ENCODE peak calls at places on chromosome 16, in seven cellular contexts. I is K562, M is testis, G is A549, R is brain microvascular endothelial cell, C is colonic mucosa, K is pancreas. B is an unnamed sample.

GRCh38 chr16:85753976-85754375 is 3.1 kb upstream of the C16orf74 start:
- DNase-seq in I (no peak), C (no peak), K (peak; percentile 76), M (no peak), R (no peak), G (no peak), B (no peak)

GRCh38 chr16:85712841-85713240 is 24.1 kb upstream of the GINS2 start:
- DNase-seq in K (no peak), C (no peak), M (no peak), R (no peak), I (no peak), G (no peak), B (no peak)

GRCh38 chr16:23587726-23588125 is 8.4 kb downstream of the NDUFAB1 start:
- DNase-seq in C (no peak), I (no peak), G (no peak), K (no peak), R (peak; percentile 87), M (no peak), B (no peak)

GRCh38 chr16:85593503-85594195 is 19.5 kb upstream of the GSE1 start:
- DNase-seq in G (no peak), I (no peak), R (no peak), M (no peak), C (no peak), K (no peak), B (no peak)

GRCh38 chr16:53886482-53887378 is 182.8 kb downstream of the FTO start:
- DNase-seq in K (no peak), C (no peak), I (no peak), M (no peak), R (no peak), G (no peak), B (no peak)

GRCh38 chr16:86199182-86199581 is 300.2 kb downstream of the IRF8 start:
- DNase-seq in R (no peak), G (no peak), C (no peak), M (no peak), I (no peak), K (no peak), B (no peak)

GRCh38 chr16:3035289-3035971 is 1.3 kb downstream of the BICDL2 start:
- DNase-seq in K (peak; percentile 90), C (no peak), I (no peak), G (no peak), R (no peak), M (no peak), B (no peak)

GRCh38 chr16:49085689-49086088 is 195.9 kb downstream of the CBLN1 start:
- DNase-seq in G (no peak), R (no peak), K (no peak), C (no peak), I (no peak), M (no peak), B (no peak)

GRCh38 chr16:24036614-24037013 is 200.8 kb downstream of the PRKCB start:
- DNase-seq in C (peak; percentile 48), K (peak; percentile 4), I (peak; percentile 57), G (peak; percentile 48), M (peak; percentile 71), R (peak; percentile 38), B (no peak)

GRCh38 chr16:30011505-30012480 is 966 bp upstream of the DOC2A start:
- DNase-seq in K (no peak), C (no peak), R (no peak), M (no peak), I (no peak), G (no peak), B (no peak)
- H3K4me3 ChIP-seq in K (no peak overlapping the region), C (peak overlapping the region; percentile 41), R (no peak overlapping the region), M (no peak overlapping the region), I (peak overlapping the region; percentile 27), G (peak overlapping the region; percentile 62), B (peak overlapping the region; percentile 70)

GRCh38 chr16:87316923-87317765 is at the start of gene C16orf95:
- DNase-seq in R (peak; percentile 93), G (peak; percentile 95), C (peak; percentile 98), I (peak; percentile 100), K (peak; percentile 95), M (peak; percentile 98), B (peak; percentile 98)
- TF ChIP-seq CTCF in R (peak; percentile 72), G (peak; percentile 52), C (peak; percentile 69), I (peak; percentile 81), K (peak; percentile 32), M (peak; percentile 59), B (peak; percentile 54)

DNA sequence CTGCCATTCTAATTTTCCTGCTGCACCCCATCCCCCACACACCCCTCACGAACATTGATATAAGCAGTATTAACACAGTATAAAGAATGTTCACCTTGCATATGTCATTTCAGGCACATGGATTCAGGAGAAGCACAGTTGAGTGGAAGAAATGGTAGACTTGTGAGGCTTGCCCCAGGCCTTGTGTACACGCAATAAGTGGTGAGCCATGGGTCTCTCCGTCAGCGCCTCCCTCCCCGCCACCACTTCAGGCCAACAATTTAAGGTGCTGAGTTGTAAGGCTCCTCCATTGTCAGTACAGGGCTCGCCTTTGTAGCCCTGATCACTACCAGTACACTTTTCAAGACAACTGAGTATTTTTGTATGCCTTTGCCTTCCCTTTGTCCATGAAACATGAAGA is 12.2 kb upstream of the CLEC18C start:
- DNase-seq in I (peak; percentile 11), G (no peak), K (no peak), M (peak; percentile 16), C (no peak), R (no peak), B (peak; percentile 35)
- H3K27ac ChIP-seq in I (no peak overlapping the region), G (no peak overlapping the region), K (no peak overlapping the region), M (no peak overlapping the region), C (no peak overlapping the region), R (no peak overlapping the region), B (no peak overlapping the region)

DNA sequence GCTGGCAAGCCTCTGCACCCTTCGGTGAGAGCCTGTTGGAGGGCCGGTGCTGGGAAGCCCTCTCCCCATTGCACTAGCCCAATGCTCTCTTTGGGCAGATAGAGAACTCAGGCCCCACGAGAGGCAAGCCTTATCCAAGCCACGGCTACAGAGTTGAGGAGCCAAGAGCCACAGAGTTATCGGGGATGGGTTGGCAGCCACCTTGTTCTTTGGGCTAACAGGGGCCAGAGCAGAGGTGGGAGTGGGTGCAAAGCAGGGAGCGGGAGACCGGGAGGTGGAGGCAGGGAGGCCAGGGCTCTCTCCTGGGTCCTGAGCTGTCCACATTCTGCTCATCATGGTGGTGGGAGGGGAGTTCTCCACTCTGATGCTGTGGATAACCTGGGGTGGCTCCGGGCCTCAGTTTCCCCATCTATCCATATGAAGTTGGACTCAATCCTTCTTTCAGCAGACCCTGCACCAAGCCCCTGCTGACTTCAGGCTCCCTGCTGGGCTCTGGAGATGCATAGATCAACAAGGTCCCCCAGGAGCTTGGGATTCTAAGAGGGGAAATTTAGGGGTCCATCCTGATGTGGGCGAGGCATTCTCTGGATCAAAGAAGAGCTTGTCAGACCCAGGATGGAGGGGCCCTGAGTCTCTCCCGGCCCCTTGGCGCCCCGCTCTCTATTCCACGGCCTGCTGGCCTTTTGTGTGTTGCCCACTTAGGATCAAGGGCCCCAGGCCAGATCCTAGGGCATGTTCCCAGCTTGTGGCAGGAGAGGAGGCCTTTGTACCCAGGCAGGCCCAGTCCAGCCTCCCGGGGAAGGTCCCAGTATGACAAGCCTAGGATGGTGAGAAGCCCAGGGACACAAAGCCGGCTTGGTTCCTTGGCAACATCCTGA is 557 bp upstream of the CX3CL1 start:
- DNase-seq in M (no peak), K (no peak), I (no peak), C (peak; percentile 55), R (no peak), G (no peak), B (peak; percentile 95)
- H3K4me3 ChIP-seq in M (no peak overlapping the region), K (no peak overlapping the region), I (no peak overlapping the region), C (peak overlapping the region; percentile 26), R (no peak overlapping the region), G (no peak overlapping the region), B (peak overlapping the region; percentile 86)

GRCh38 chr16:1779741-1780676 is 2.4 kb downstream of the SPSB3 start:
- DNase-seq in G (no peak), C (no peak), M (no peak), I (no peak), R (no peak), K (peak; percentile 8), B (no peak)

GRCh38 chr16:1782408-1783247 is at the start of the genes NUBP2 and SPSB3:
- DNase-seq in G (peak; percentile 100), M (peak; percentile 100), K (peak; percentile 100), I (peak; percentile 98), R (peak; percentile 100), C (peak; percentile 100), B (peak; percentile 100)

GRCh38 chr16:1780677-1781072 is 1.7 kb downstream of the SPSB3 start:
- DNase-seq in K (no peak), I (no peak), R (no peak), G (no peak), C (no peak), M (no peak), B (no peak)

GRCh38 chr16:1781254-1781653 is 1.1 kb downstream of the SPSB3 start:
- DNase-seq in G (no peak), R (no peak), K (peak; percentile 14), C (no peak), I (no peak), M (no peak), B (no peak)

GRCh38 chr16:1781758-1782407 is 488 bp downstream of the SPSB3 start:
- DNase-seq in R (no peak), G (no peak), I (no peak), C (peak; percentile 45), K (peak; percentile 41), M (no peak), B (no peak)
- TF ChIP-seq CTCF in R (peak; percentile 48), G (no peak), I (peak; percentile 17), C (no peak), K (no peak), M (no peak), B (no peak)

GRCh38 chr16:84138500-84138823 is 6.5 kb downstream of the HSDL1 start:
- DNase-seq in K (no peak), M (no peak), C (no peak), G (no peak), I (no peak), R (no peak), B (no peak)
- H3K27ac ChIP-seq in K (no peak overlapping the region), M (no peak overlapping the region), C (no peak overlapping the region), G (no peak overlapping the region), I (peak overlapping the region; percentile 97), R (no peak overlapping the region), B (no peak overlapping the region)